ENCODE peak calls at places on chromosome X, in six cellular contexts. C is AML-193; Z is left ventricle myocardium inferior; O is activated T-cell treated with anti-CD3 and anti-CD28 coated beads, Interleukin-2, amount 50 U/mL, for 72 hours; T is NCI-H2171; A is HTR-8/SVneo. J is an unnamed sample.

GRCh38 chrX:8755116-8755515 is 23.2 kb upstream of the ANOS1 start:
- DNase-seq in Z (no peak), O (no peak), A (no peak), C (peak), T (no peak), J (no peak)

GRCh38 chrX:2387614-2388239 is 113.0 kb downstream of the DHRSX start:
- DNase-seq in A (no peak), T (no peak), O (no peak), Z (no peak), C (no peak), J (no peak)

GRCh38 chrX:55867708-55868107 is 150.2 kb downstream of the RRAGB start:
- DNase-seq in T (no peak), O (no peak), C (no peak), A (no peak), Z (no peak), J (no peak)

GRCh38 chrX:17859609-17860178 is 1.4 kb downstream of the RAI2 start:
- DNase-seq in A (no peak), C (no peak), O (peak), T (peak), Z (no peak), J (no peak)

GRCh38 chrX:121307441-121307840 is 260.0 kb downstream of the GLUD2 start:
- DNase-seq in C (no peak), O (peak), Z (no peak), T (no peak), A (no peak), J (no peak)

GRCh38 chrX:46588263-46588662 is 14.7 kb downstream of the CHST7 start:
- DNase-seq in A (no peak), Z (peak), T (no peak), O (peak), C (no peak), J (no peak)

GRCh38 chrX:131816551-131817136 is 206.5 kb upstream of the STK26 start:
- DNase-seq in O (peak), T (no peak), C (peak), A (no peak), Z (no peak), J (no peak)

GRCh38 chrX:36431819-36432218 is 512.3 kb downstream of the CFAP47 start:
- DNase-seq in A (peak), O (no peak), Z (no peak), T (no peak), C (no peak), J (no peak)

GRCh38 chrX:4182010-4182806 is 468.8 kb upstream of the PRKX start:
- DNase-seq in Z (no peak), O (no peak), A (no peak), C (no peak), T (no peak), J (no peak)

GRCh38 chrX:114976321-114976720 is 41.1 kb downstream of the IL13RA2 start:
- DNase-seq in O (no peak), C (no peak), A (no peak), T (no peak), Z (no peak), J (no peak)

GRCh38 chrX:95703696-95704095 is 980.9 kb upstream of the DIAPH2 start:
- DNase-seq in C (no peak), T (no peak), O (no peak), Z (no peak), A (no peak), J (no peak)

GRCh38 chrX:8586953-8587352 is 122.3 kb downstream of the VCX3B start:
- DNase-seq in Z (no peak), A (no peak), O (no peak), C (no peak), T (no peak), J (no peak)

GRCh38 chrX:152897216-152898144 is at the start of gene ZNF185:
- DNase-seq in C (no peak), T (no peak), A (peak), Z (no peak), O (no peak), J (no peak)

GRCh38 chrX:42934020-42934701 is 156.2 kb upstream of the PPP1R2C start:
- DNase-seq in Z (no peak), C (peak), A (no peak), T (no peak), O (peak), J (no peak)

GRCh38 chrX:72003811-72004750 is 93.4 kb downstream of the NHSL2 start:
- DNase-seq in A (peak), O (no peak), C (no peak), Z (peak), T (no peak), J (no peak)

GRCh38 chrX:36035550-36035949 is 116.0 kb downstream of the CFAP47 start:
- DNase-seq in O (no peak), T (no peak), Z (no peak), C (no peak), A (no peak), J (no peak)

GRCh38 chrX:64975989-64976672 is at the start of gene ZC4H2:
- DNase-seq in A (peak), T (no peak), C (peak), Z (peak), O (peak), J (no peak)

GRCh38 chrX:45715787-45716186 is 515.1 kb upstream of the DIPK2B start:
- DNase-seq in A (no peak), O (no peak), C (no peak), T (no peak), Z (no peak), J (no peak)

GRCh38 chrX:9682456-9682855 is 83.2 kb downstream of the GPR143 start:
- DNase-seq in T (no peak), O (no peak), Z (no peak), C (no peak), A (no peak), J (no peak)

GRCh38 chrX:20265726-20266681 is 705 bp downstream of the RPS6KA3 start:
- DNase-seq in O (peak), A (no peak), Z (peak), C (no peak), T (no peak), J (no peak)

GRCh38 chrX:130848763-130849162 is 54.2 kb downstream of the ENOX2 start:
- DNase-seq in O (no peak), Z (no peak), T (no peak), A (no peak), C (no peak), J (no peak)

GRCh38 chrX:68822641-68823410 is 6.0 kb upstream of the EFNB1 start:
- DNase-seq in C (peak), Z (peak), T (no peak), A (peak), O (no peak), J (no peak)

GRCh38 chrX:115337735-115338134 is 48.2 kb downstream of the LUZP4 start:
- DNase-seq in A (no peak), O (no peak), Z (no peak), T (no peak), C (no peak), J (no peak)

GRCh38 chrX:154444001-154444754 is at the start of gene FAM50A:
- DNase-seq in T (peak), O (peak), Z (peak), A (peak), C (peak), J (no peak)

GRCh38 chrX:15299945-15300851 is 15.2 kb downstream of the ASB11 start:
- DNase-seq in T (peak), C (peak), A (peak), O (no peak), Z (no peak), J (no peak)

GRCh38 chrX:81355436-81355835 is 153.5 kb downstream of the SH3BGRL start:
- DNase-seq in T (no peak), Z (no peak), C (no peak), A (no peak), O (no peak), J (no peak)

GRCh38 chrX:102712216-102712966 is at the start of gene GPRASP2:
- DNase-seq in A (no peak), T (peak), Z (peak), O (peak), C (no peak), J (no peak)

GRCh38 chrX:49844622-49845021 is 15.5 kb downstream of the PAGE4 start:
- DNase-seq in T (no peak), A (no peak), O (no peak), Z (no peak), C (no peak), J (no peak)

GRCh38 chrX:54496517-54496852 is 451 bp upstream of the FGD1 start:
- DNase-seq in C (no peak), Z (no peak), T (no peak), A (no peak), O (no peak), J (no peak)

GRCh38 chrX:47662144-47662657 is 3.2 kb upstream of the UXT start:
- DNase-seq in Z (no peak), C (no peak), A (peak), O (peak), T (no peak), J (no peak)

GRCh38 chrX:10949541-10949940 is 161.6 kb upstream of the HCCS start:
- DNase-seq in T (no peak), A (no peak), O (no peak), C (no peak), Z (no peak), J (no peak)

GRCh38 chrX:152895724-152896420 is 2.0 kb upstream of the ZNF185 start:
- DNase-seq in T (no peak), Z (no peak), C (no peak), O (no peak), A (no peak), J (no peak)

J was measured in SIG-M5.